ENCODE peak calls at places on chromosomes 12 and 14, in ten cellular contexts. U is lung, O is thyroid gland, K is endothelial cell of umbilical vein, B is right atrium auricular region, L is cardiac muscle cell, F is mucosa of descending colon, Z is DND-41, V is stomach, A is left ventricle myocardium inferior. N is an unnamed sample.

GRCh38 chr14:92516344-92516965 is 2.9 kb downstream of the RIN3 start:
- DNase-seq in U (no peak), O (no peak), K (no peak), B (no peak), L (no peak), F (peak; percentile 40), Z (no peak), V (no peak), A (no peak), N (no peak)

GRCh38 chr12:69240625-69240984 is 1.2 kb downstream of the CPSF6 start:
- DNase-seq in U (no peak), O (no peak), K (peak; percentile 14), B (no peak), L (peak; percentile 15), F (no peak), Z (peak; percentile 18), V (no peak), A (no peak), N (no peak)

GRCh38 chr14:53539489-53540126 is 386.5 kb upstream of the DDHD1 start:
- DNase-seq in U (peak; percentile 76), O (peak; percentile 87), K (peak; percentile 94), B (peak; percentile 89), L (peak; percentile 88), F (peak; percentile 59), Z (peak; percentile 74), V (peak; percentile 77), A (peak; percentile 67), N (peak; percentile 5)

GRCh38 chr12:21615441-21615840 is 10.8 kb upstream of the GYS2 start:
- DNase-seq in U (no peak), O (no peak), K (peak; percentile 92), B (no peak), L (peak; percentile 6), F (no peak), Z (no peak), V (no peak), A (no peak), N (no peak)

GRCh38 chr12:64526859-64527258 is 74.9 kb downstream of the TBK1 start:
- DNase-seq in U (no peak), O (no peak), K (no peak), B (no peak), L (no peak), F (no peak), Z (no peak), V (no peak), A (no peak), N (no peak)

GRCh38 chr12:1171657-1172056 is 180.6 kb downstream of the ERC1 start:
- DNase-seq in U (no peak), O (peak; percentile 29), K (peak; percentile 94), B (no peak), L (no peak), F (no peak), Z (no peak), V (no peak), A (no peak), N (no peak)

GRCh38 chr14:33348510-33348909 is 409.8 kb downstream of the NPAS3 start:
- DNase-seq in U (no peak), O (no peak), K (no peak), B (no peak), L (no peak), F (no peak), Z (no peak), V (no peak), A (no peak), N (no peak)

GRCh38 chr12:124833693-124834122 is 30.0 kb downstream of the SCARB1 start:
- DNase-seq in U (no peak), O (no peak), K (no peak), B (peak; percentile 64), L (peak; percentile 9), F (no peak), Z (no peak), V (no peak), A (peak; percentile 47), N (no peak)

GRCh38 chr12:5586201-5586600 is 154.3 kb downstream of the NTF3 start:
- DNase-seq in U (no peak), O (no peak), K (peak; percentile 92), B (no peak), L (peak; percentile 36), F (no peak), Z (no peak), V (no peak), A (no peak), N (no peak)

GRCh38 chr14:74347096-74347794 is 1.0 kb upstream of the VRTN start:
- DNase-seq in U (no peak), O (no peak), K (no peak), B (no peak), L (no peak), F (no peak), Z (no peak), V (no peak), A (no peak), N (no peak)

GRCh38 chr12:55736780-55737580 is 5.9 kb upstream of the GDF11 start:
- DNase-seq in U (peak; percentile 79), O (peak; percentile 80), K (peak; percentile 69), B (no peak), L (peak; percentile 79), F (peak; percentile 83), Z (peak; percentile 70), V (peak; percentile 85), A (peak; percentile 64), N (peak; percentile 73)

GRCh38 chr12:55736076-55736475 is 6.8 kb upstream of the GDF11 start:
- DNase-seq in U (no peak), O (no peak), K (no peak), B (no peak), L (no peak), F (no peak), Z (no peak), V (no peak), A (no peak), N (no peak)

GRCh38 chr12:55737581-55738112 is 5.3 kb upstream of the GDF11 start:
- DNase-seq in U (no peak), O (no peak), K (no peak), B (no peak), L (no peak), F (no peak), Z (no peak), V (no peak), A (no peak), N (no peak)

GRCh38 chr12:55738113-55739024 is 4.6 kb upstream of the GDF11 start:
- DNase-seq in U (peak; percentile 81), O (peak; percentile 90), K (peak; percentile 90), B (peak; percentile 88), L (peak; percentile 93), F (peak; percentile 91), Z (peak; percentile 96), V (peak; percentile 68), A (peak; percentile 80), N (peak; percentile 81)

DNA sequence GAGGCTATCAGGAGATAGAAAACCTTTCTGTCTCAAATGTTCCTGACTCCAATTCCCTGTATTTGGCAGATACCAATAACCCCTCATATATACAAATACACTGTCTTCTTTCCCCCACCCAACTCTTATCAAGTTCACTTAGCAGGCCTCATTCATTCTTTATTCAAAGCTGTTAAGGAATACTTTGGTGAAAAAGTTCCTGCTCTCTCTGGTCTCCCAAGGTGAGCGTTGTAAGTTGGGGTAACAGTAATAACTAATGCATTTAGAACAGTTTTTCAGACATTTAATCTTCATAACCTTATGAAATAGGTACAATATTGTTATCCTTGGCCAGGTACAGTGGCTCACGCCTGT is 3.9 kb upstream of the GDF11 start:
- DNase-seq in U (no peak), O (no peak), K (no peak), B (no peak), L (no peak), F (no peak), Z (no peak), V (no peak), A (no peak), N (no peak)
- H3K4me3 ChIP-seq in U (no peak overlapping the region), O (no peak overlapping the region), K (peak overlapping the region; percentile 91), B (peak overlapping the region; percentile 59), L (peak overlapping the region; percentile 64), F (no peak overlapping the region), Z (no peak overlapping the region), V (peak overlapping the region; percentile 60), A (peak overlapping the region; percentile 66), N (peak overlapping the region; percentile 73)

GRCh38 chr14:101991336-101991735 is 27.0 kb downstream of the DYNC1H1 start:
- DNase-seq in U (no peak), O (no peak), K (no peak), B (no peak), L (no peak), F (no peak), Z (no peak), V (no peak), A (no peak), N (no peak)
- H3K36me3 ChIP-seq in U (peaks cover 67% of the 10 kb centered on the region), O (peaks cover 92% of the 10 kb centered on the region), K (peaks cover 60% of the 10 kb centered on the region), B (peaks cover 96% of the 10 kb centered on the region), L (peaks cover 90% of the 10 kb centered on the region), F (peaks cover 18% of the 10 kb centered on the region), Z (peaks cover 95% of the 10 kb centered on the region), V (peaks cover 100% of the 10 kb centered on the region), A (peaks cover 100% of the 10 kb centered on the region), N (peaks cover 85% of the 10 kb centered on the region)

GRCh38 chr12:49609059-49609874 is 3.8 kb upstream of the FAM186B start:
- DNase-seq in U (peak; percentile 44), O (peak; percentile 45), K (no peak), B (no peak), L (no peak), F (no peak), Z (no peak), V (no peak), A (no peak), N (no peak)
- H3K4me1 ChIP-seq in U (no peaks in the 10 kb centered on the region), O (no peaks in the 10 kb centered on the region), K (no peaks in the 10 kb centered on the region), B (no peaks in the 10 kb centered on the region), L (no peaks in the 10 kb centered on the region), F (no peaks in the 10 kb centered on the region), Z (no peaks in the 10 kb centered on the region), V (no peaks in the 10 kb centered on the region), A (no peaks in the 10 kb centered on the region), N (no peaks in the 10 kb centered on the region)

GRCh38 chr14:77554816-77555599 is 56.4 kb upstream of the ISM2 start:
- DNase-seq in U (no peak), O (no peak), K (peak; percentile 60), B (no peak), L (no peak), F (no peak), Z (no peak), V (no peak), A (no peak), N (no peak)

GRCh38 chr14:77549451-77549850 is 50.8 kb upstream of the ISM2 start:
- DNase-seq in U (no peak), O (no peak), K (no peak), B (no peak), L (no peak), F (no peak), Z (no peak), V (no peak), A (no peak), N (no peak)

GRCh38 chr14:77557391-77557790 is 58.8 kb upstream of the ISM2 start:
- DNase-seq in U (no peak), O (no peak), K (no peak), B (no peak), L (no peak), F (no peak), Z (no peak), V (no peak), A (no peak), N (no peak)

GRCh38 chr14:77556946-77557345 is 58.3 kb upstream of the ISM2 start:
- DNase-seq in U (no peak), O (no peak), K (no peak), B (no peak), L (no peak), F (no peak), Z (no peak), V (no peak), A (no peak), N (no peak)

DNA sequence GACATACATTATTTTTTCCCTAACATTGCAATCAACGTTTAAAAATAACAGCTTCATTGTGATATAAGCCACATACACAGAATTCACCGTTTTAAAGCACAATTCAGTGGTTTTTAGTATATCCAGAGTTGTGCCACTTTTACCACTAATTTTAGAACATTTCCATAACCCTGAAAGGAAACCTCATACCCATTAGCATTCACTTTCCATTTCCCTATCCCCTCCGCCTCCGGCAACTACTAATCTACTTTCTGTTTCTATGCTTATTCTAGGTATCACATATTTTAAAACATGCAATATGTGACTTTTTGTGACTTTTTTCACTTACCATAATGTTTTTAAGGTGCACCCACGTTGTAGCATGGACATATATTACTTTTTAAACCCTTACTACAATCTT is 55.6 kb upstream of the ISM2 start:
- DNase-seq in U (no peak), O (no peak), K (no peak), B (no peak), L (no peak), F (no peak), Z (no peak), V (no peak), A (no peak), N (no peak)
- H3K4me3 ChIP-seq in U (no peak overlapping the region), O (no peak overlapping the region), K (no peak overlapping the region), B (no peak overlapping the region), L (no peak overlapping the region), F (no peak overlapping the region), Z (no peak overlapping the region), V (no peak overlapping the region), A (no peak overlapping the region), N (no peak overlapping the region)